ENCODE peak calls at places on chromosomes 13 and 19, in four cellular contexts. Y, Q, U and R are unnamed samples.
A peak's percentile ranks its signal among the peaks of the same experiment; 100 is the strongest.

GRCh38 chr13:43664700-43665191 is 122.0 kb downstream of the ENOX1 start:
- DNase-seq in Y (no peak), Q (peak; percentile 68), U (no peak), R (peak; percentile 30)

GRCh38 chr19:40264314-40265054 is 20.7 kb downstream of the AKT2 start:
- DNase-seq in Y (no peak), Q (no peak), U (no peak), R (no peak)

GRCh38 chr13:95641961-95642621 is 2.4 kb downstream of the DZIP1 start:
- DNase-seq in Y (no peak), Q (peak; percentile 76), U (no peak), R (no peak)

GRCh38 chr19:2097330-2098327 is 914 bp downstream of the IZUMO4 start:
- DNase-seq in Y (peak; percentile 52), Q (no peak), U (peak; percentile 23), R (peak; percentile 84)

GRCh38 chr19:41575998-41576397 is at the start of gene CEACAM21:
- DNase-seq in Y (no peak), Q (no peak), U (peak; percentile 69), R (peak; percentile 48)

GRCh38 chr19:42540071-42540553 is 11.8 kb upstream of the CEACAM1 start:
- DNase-seq in Y (no peak), Q (no peak), U (no peak), R (no peak)

GRCh38 chr13:51814071-51814470 is 10.1 kb upstream of the DHRS12 start:
- DNase-seq in Y (no peak), Q (no peak), U (no peak), R (no peak)

GRCh38 chr19:39408392-39409206 is 2.0 kb downstream of the ZFP36 start:
- DNase-seq in Y (no peak), Q (no peak), U (no peak), R (peak; percentile 40)

GRCh38 chr19:48393559-48394330 is at the start of gene GRIN2D:
- DNase-seq in Y (no peak), Q (peak; percentile 64), U (peak; percentile 18), R (no peak)

GRCh38 chr13:109126973-109127615 is 497.7 kb downstream of the MYO16 start:
- DNase-seq in Y (no peak), Q (peak; percentile 32), U (no peak), R (no peak)

GRCh38 chr13:93344048-93344447 is 117.4 kb downstream of the GPC6 start:
- DNase-seq in Y (no peak), Q (no peak), U (no peak), R (no peak)

GRCh38 chr19:17243854-17244617 is 1.7 kb downstream of the NR2F6 start:
- DNase-seq in Y (no peak), Q (peak; percentile 76), U (peak; percentile 37), R (no peak)

GRCh38 chr19:18742838-18743237 is 48.3 kb downstream of the COMP start:
- DNase-seq in Y (no peak), Q (no peak), U (no peak), R (no peak)

GRCh38 chr19:38742906-38743305 is 1.4 kb downstream of the CAPN12 start:
- DNase-seq in Y (no peak), Q (no peak), U (no peak), R (no peak)

GRCh38 chr13:94329754-94330551 is 149.5 kb downstream of the DCT start:
- DNase-seq in Y (no peak), Q (no peak), U (no peak), R (no peak)

GRCh38 chr19:4609878-4610511 is 29.3 kb upstream of the TNFAIP8L1 start:
- DNase-seq in Y (no peak), Q (peak; percentile 68), U (peak; percentile 38), R (no peak)

GRCh38 chr13:32726374-32727037 is 140.3 kb downstream of the PDS5B start:
- DNase-seq in Y (no peak), Q (no peak), U (no peak), R (no peak)

GRCh38 chr13:77990973-77991372 is 72.3 kb upstream of the EDNRB start:
- DNase-seq in Y (no peak), Q (no peak), U (no peak), R (no peak)

GRCh38 chr13:26880741-26881140 is 120.2 kb upstream of the GPR12 start:
- DNase-seq in Y (no peak), Q (no peak), U (no peak), R (no peak)

GRCh38 chr19:15264933-15265206 is 32.6 kb upstream of the EPHX3 start:
- DNase-seq in Y (no peak), Q (no peak), U (no peak), R (no peak)
- H3K4me1 ChIP-seq in Y (no peaks in the 10 kb centered on the region), Q (peaks cover 5% of the 10 kb centered on the region), U (no peaks in the 10 kb centered on the region), R (peaks cover 9% of the 10 kb centered on the region)

DNA sequence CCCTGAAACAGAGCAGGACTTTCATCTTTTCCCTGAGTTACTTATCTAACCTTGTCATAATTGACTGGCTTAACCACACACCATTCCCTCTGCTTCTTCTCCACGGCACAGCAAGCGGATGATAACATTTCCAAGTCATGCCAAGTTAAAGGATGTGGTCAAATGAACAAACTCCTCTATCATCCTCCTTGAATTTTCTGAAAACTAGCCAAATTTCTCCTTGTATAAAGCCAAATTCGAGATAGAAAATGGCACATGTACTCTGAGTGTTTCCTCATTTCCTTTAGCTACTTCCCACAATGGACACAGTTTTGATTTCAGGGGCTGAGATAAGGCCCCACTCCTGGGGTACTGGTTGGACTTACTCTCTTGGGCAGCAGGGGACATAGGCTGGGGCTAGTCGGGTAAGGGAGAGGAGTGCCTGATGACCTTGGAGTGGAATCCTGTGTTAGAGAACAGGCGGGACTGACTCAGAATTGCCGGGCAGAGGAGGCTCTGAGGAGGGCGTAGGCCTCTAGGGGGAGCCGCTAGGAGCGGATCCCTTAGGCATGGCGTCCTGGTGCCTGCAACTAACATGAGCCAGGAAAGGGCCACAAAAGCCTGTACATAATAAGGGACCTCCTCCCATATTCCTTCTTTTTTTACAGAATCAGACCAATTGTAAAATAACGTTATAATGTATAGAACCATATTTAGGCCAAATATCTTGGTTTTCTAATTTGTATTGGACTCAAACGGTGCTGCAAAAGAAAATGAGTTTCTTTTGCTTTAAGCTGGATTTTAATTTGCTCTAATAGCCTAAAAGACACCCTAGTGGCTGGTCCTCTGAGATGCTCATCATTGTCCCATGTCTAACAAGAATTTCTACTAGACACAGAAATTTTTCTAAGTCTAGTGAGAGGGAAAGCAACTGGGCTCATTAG is 20.4 kb upstream of the TMTC4 start:
- DNase-seq in Y (no peak), Q (peak; percentile 69), U (no peak), R (no peak)
- TF ChIP-seq CTCF in Y (peak; percentile 31), Q (peak; percentile 81), U (peak; percentile 52), R (peak; percentile 16)

DNA sequence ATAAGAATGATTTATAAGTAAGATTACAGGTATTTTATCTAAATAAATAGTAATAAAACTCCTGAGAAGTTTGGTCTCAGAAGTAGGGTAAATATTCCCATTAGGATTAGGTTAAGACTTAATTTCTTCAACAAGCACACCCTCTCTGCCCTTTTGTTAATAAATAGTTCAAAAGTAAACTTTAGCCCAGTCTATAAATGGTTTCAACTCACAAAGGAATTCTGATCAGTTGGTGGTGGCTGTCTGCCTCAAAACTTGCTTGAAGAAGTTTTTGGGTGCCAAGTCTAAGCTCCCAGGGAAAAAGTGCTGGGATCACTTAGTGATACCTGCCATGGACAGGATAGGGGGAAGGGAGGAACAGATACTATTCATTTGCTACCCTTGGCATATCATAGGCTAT is 22.9 kb downstream of the MBNL2 start:
- DNase-seq in Y (no peak), Q (no peak), U (no peak), R (no peak)
- H3K4me1 ChIP-seq in Y (peaks cover 13% of the 10 kb centered on the region), Q (peaks cover 9% of the 10 kb centered on the region), U (no peaks in the 10 kb centered on the region), R (no peaks in the 10 kb centered on the region)

GRCh38 chr13:97307096-97307495 is 85.0 kb downstream of the MBNL2 start:
- DNase-seq in Y (no peak), Q (no peak), U (no peak), R (no peak)

GRCh38 chr13:97308735-97309429 is 86.7 kb downstream of the MBNL2 start:
- DNase-seq in Y (no peak), Q (no peak), U (no peak), R (no peak)

GRCh38 chr13:97306646-97307045 is 84.5 kb downstream of the MBNL2 start:
- DNase-seq in Y (no peak), Q (no peak), U (no peak), R (no peak)

GRCh38 chr13:97307882-97308624 is 85.9 kb downstream of the MBNL2 start:
- DNase-seq in Y (no peak), Q (peak; percentile 72), U (no peak), R (no peak)

GRCh38 chr13:97307544-97307881 is 85.4 kb downstream of the MBNL2 start:
- DNase-seq in Y (no peak), Q (no peak), U (no peak), R (no peak)
- TF ChIP-seq CTCF in Y (no peak), Q (no peak), U (no peak), R (no peak)